ENCODE peak calls at places on chromosomes 12 and 14, in six cellular contexts. One of them, this sample, is unnamed.

GRCh38 chr14:54946500-54946899 is 43.9 kb upstream of the GCH1 start:
- DNase-seq in choroid plexus epithelial cell: no peak
- DNase-seq in tibial artery: no peak
- DNase-seq in H9: no peak
- DNase-seq in foreskin fibroblast: no peak
- DNase-seq in psoas muscle: no peak
- DNase-seq in this sample: no peak

GRCh38 chr14:70709726-70710382 is 68.1 kb downstream of the TTC9 start:
- DNase-seq in choroid plexus epithelial cell: no peak
- DNase-seq in tibial artery: no peak
- DNase-seq in H9: peak; percentile 41
- DNase-seq in foreskin fibroblast: no peak
- DNase-seq in psoas muscle: no peak
- DNase-seq in this sample: no peak

GRCh38 chr14:93114713-93115068 is 1.0 kb downstream of the ITPK1 start:
- DNase-seq in choroid plexus epithelial cell: no peak
- DNase-seq in tibial artery: no peak
- DNase-seq in H9: no peak
- DNase-seq in foreskin fibroblast: no peak
- DNase-seq in psoas muscle: peak; percentile 53
- DNase-seq in this sample: peak; percentile 29

GRCh38 chr12:70571705-70572269 is 65.4 kb downstream of the PTPRB start:
- DNase-seq in choroid plexus epithelial cell: no peak
- DNase-seq in tibial artery: no peak
- DNase-seq in H9: no peak
- DNase-seq in foreskin fibroblast: no peak
- DNase-seq in psoas muscle: no peak
- DNase-seq in this sample: no peak

GRCh38 chr12:58602179-58602578 is 318.1 kb downstream of the LRIG3 start:
- DNase-seq in choroid plexus epithelial cell: no peak
- DNase-seq in tibial artery: no peak
- DNase-seq in H9: no peak
- DNase-seq in foreskin fibroblast: no peak
- DNase-seq in psoas muscle: no peak
- DNase-seq in this sample: no peak

GRCh38 chr12:54579696-54580333 is 8.6 kb downstream of the PPP1R1A start:
- DNase-seq in choroid plexus epithelial cell: peak; percentile 82
- DNase-seq in tibial artery: peak; percentile 88
- DNase-seq in H9: peak; percentile 95
- DNase-seq in foreskin fibroblast: peak; percentile 64
- DNase-seq in psoas muscle: peak; percentile 91
- DNase-seq in this sample: peak; percentile 89

GRCh38 chr14:35339761-35340406 is 47.7 kb downstream of the PSMA6 start:
- DNase-seq in choroid plexus epithelial cell: no peak
- DNase-seq in tibial artery: no peak
- DNase-seq in H9: no peak
- DNase-seq in foreskin fibroblast: no peak
- DNase-seq in psoas muscle: peak; percentile 66
- DNase-seq in this sample: peak; percentile 42

GRCh38 chr14:92860097-92860496 is 62.9 kb upstream of the CHGA start:
- DNase-seq in choroid plexus epithelial cell: no peak
- DNase-seq in tibial artery: no peak
- DNase-seq in H9: no peak
- DNase-seq in foreskin fibroblast: no peak
- DNase-seq in psoas muscle: no peak
- DNase-seq in this sample: no peak

GRCh38 chr12:120981407-120981921 is 3.1 kb downstream of the HNF1A start:
- DNase-seq in choroid plexus epithelial cell: no peak
- DNase-seq in tibial artery: no peak
- DNase-seq in H9: no peak
- DNase-seq in foreskin fibroblast: no peak
- DNase-seq in psoas muscle: no peak
- DNase-seq in this sample: no peak

GRCh38 chr12:102023343-102023930 is 38.4 kb downstream of the WASHC3 start:
- DNase-seq in choroid plexus epithelial cell: peak; percentile 79
- DNase-seq in tibial artery: peak; percentile 29
- DNase-seq in H9: no peak
- DNase-seq in foreskin fibroblast: no peak
- DNase-seq in psoas muscle: no peak
- DNase-seq in this sample: no peak

GRCh38 chr12:108307006-108307405 is 32.1 kb downstream of the CMKLR1 start:
- DNase-seq in choroid plexus epithelial cell: peak; percentile 62
- DNase-seq in tibial artery: no peak
- DNase-seq in H9: no peak
- DNase-seq in foreskin fibroblast: peak; percentile 49
- DNase-seq in psoas muscle: no peak
- DNase-seq in this sample: no peak

GRCh38 chr12:46832084-46832704 is 6.4 kb upstream of the SLC38A4 start:
- DNase-seq in choroid plexus epithelial cell: no peak
- DNase-seq in tibial artery: no peak
- DNase-seq in H9: peak; percentile 89
- DNase-seq in foreskin fibroblast: no peak
- DNase-seq in psoas muscle: no peak
- DNase-seq in this sample: no peak

GRCh38 chr12:32679091-32679909 is at the start of gene DNM1L:
- DNase-seq in choroid plexus epithelial cell: peak; percentile 98
- DNase-seq in tibial artery: peak; percentile 92
- DNase-seq in H9: peak; percentile 99
- DNase-seq in foreskin fibroblast: peak; percentile 96
- DNase-seq in psoas muscle: peak; percentile 96
- DNase-seq in this sample: peak; percentile 95
- TF ChIP-seq CTCF in choroid plexus epithelial cell: no peak
- TF ChIP-seq CTCF in tibial artery: no peak
- TF ChIP-seq CTCF in H9: no peak
- TF ChIP-seq CTCF in foreskin fibroblast: no peak
- TF ChIP-seq CTCF in psoas muscle: peak; percentile 26
- TF ChIP-seq CTCF in this sample: no peak

GRCh38 chr14:100665518-100666032 is 61.1 kb upstream of the DLK1 start:
- DNase-seq in choroid plexus epithelial cell: no peak
- DNase-seq in tibial artery: no peak
- DNase-seq in H9: no peak
- DNase-seq in foreskin fibroblast: no peak
- DNase-seq in psoas muscle: peak; percentile 72
- DNase-seq in this sample: no peak

GRCh38 chr14:100664841-100665425 is 61.8 kb upstream of the DLK1 start:
- DNase-seq in choroid plexus epithelial cell: peak; percentile 58
- DNase-seq in tibial artery: no peak
- DNase-seq in H9: no peak
- DNase-seq in foreskin fibroblast: peak; percentile 70
- DNase-seq in psoas muscle: peak; percentile 85
- DNase-seq in this sample: no peak

GRCh38 chr14:100664234-100664633 is 62.5 kb upstream of the DLK1 start:
- DNase-seq in choroid plexus epithelial cell: no peak
- DNase-seq in tibial artery: no peak
- DNase-seq in H9: no peak
- DNase-seq in foreskin fibroblast: no peak
- DNase-seq in psoas muscle: no peak
- DNase-seq in this sample: no peak

GRCh38 chr14:100662850-100663527 is 63.7 kb upstream of the DLK1 start:
- DNase-seq in choroid plexus epithelial cell: peak; percentile 76
- DNase-seq in tibial artery: peak; percentile 40
- DNase-seq in H9: peak; percentile 72
- DNase-seq in foreskin fibroblast: no peak
- DNase-seq in psoas muscle: peak; percentile 78
- DNase-seq in this sample: peak; percentile 81

GRCh38 chr14:100663528-100664052 is 63.1 kb upstream of the DLK1 start:
- DNase-seq in choroid plexus epithelial cell: no peak
- DNase-seq in tibial artery: no peak
- DNase-seq in H9: no peak
- DNase-seq in foreskin fibroblast: no peak
- DNase-seq in psoas muscle: no peak
- DNase-seq in this sample: no peak
- TF ChIP-seq CTCF in choroid plexus epithelial cell: no peak
- TF ChIP-seq CTCF in tibial artery: no peak
- TF ChIP-seq CTCF in H9: peak; percentile 16
- TF ChIP-seq CTCF in foreskin fibroblast: no peak
- TF ChIP-seq CTCF in psoas muscle: no peak
- TF ChIP-seq CTCF in this sample: no peak

GRCh38 chr12:118543651-118544050 is 167.3 kb downstream of the SUDS3 start:
- DNase-seq in choroid plexus epithelial cell: no peak
- DNase-seq in tibial artery: no peak
- DNase-seq in H9: no peak
- DNase-seq in foreskin fibroblast: no peak
- DNase-seq in psoas muscle: no peak
- DNase-seq in this sample: no peak
- TF ChIP-seq CTCF in choroid plexus epithelial cell: no peak
- TF ChIP-seq CTCF in tibial artery: no peak
- TF ChIP-seq CTCF in H9: no peak
- TF ChIP-seq CTCF in foreskin fibroblast: no peak
- TF ChIP-seq CTCF in psoas muscle: no peak
- TF ChIP-seq CTCF in this sample: no peak

GRCh38 chr12:128543493-128543892 is 276.5 kb downstream of the TMEM132C start:
- DNase-seq in choroid plexus epithelial cell: no peak
- DNase-seq in tibial artery: no peak
- DNase-seq in H9: no peak
- DNase-seq in foreskin fibroblast: no peak
- DNase-seq in psoas muscle: no peak
- DNase-seq in this sample: no peak
- TF ChIP-seq CTCF in choroid plexus epithelial cell: no peak
- TF ChIP-seq CTCF in tibial artery: no peak
- TF ChIP-seq CTCF in H9: peak; percentile 49
- TF ChIP-seq CTCF in foreskin fibroblast: no peak
- TF ChIP-seq CTCF in psoas muscle: no peak
- TF ChIP-seq CTCF in this sample: no peak

GRCh38 chr12:2856051-2856450 is 788 bp downstream of the TEX52 start:
- DNase-seq in choroid plexus epithelial cell: no peak
- DNase-seq in tibial artery: no peak
- DNase-seq in H9: no peak
- DNase-seq in foreskin fibroblast: no peak
- DNase-seq in psoas muscle: no peak
- DNase-seq in this sample: no peak

GRCh38 chr12:2854669-2855453 is 2.0 kb downstream of the TEX52 start:
- DNase-seq in choroid plexus epithelial cell: no peak
- DNase-seq in tibial artery: no peak
- DNase-seq in H9: no peak
- DNase-seq in foreskin fibroblast: no peak
- DNase-seq in psoas muscle: no peak
- DNase-seq in this sample: no peak

GRCh38 chr12:2851931-2852330 is 4.9 kb downstream of the TEX52 start:
- DNase-seq in choroid plexus epithelial cell: no peak
- DNase-seq in tibial artery: no peak
- DNase-seq in H9: no peak
- DNase-seq in foreskin fibroblast: no peak
- DNase-seq in psoas muscle: no peak
- DNase-seq in this sample: no peak

GRCh38 chr12:2855546-2855945 is 1.3 kb downstream of the TEX52 start:
- DNase-seq in choroid plexus epithelial cell: no peak
- DNase-seq in tibial artery: no peak
- DNase-seq in H9: no peak
- DNase-seq in foreskin fibroblast: no peak
- DNase-seq in psoas muscle: no peak
- DNase-seq in this sample: no peak

GRCh38 chr12:2853626-2854025 is 3.2 kb downstream of the TEX52 start:
- DNase-seq in choroid plexus epithelial cell: peak; percentile 86
- DNase-seq in tibial artery: peak; percentile 76
- DNase-seq in H9: peak; percentile 96
- DNase-seq in foreskin fibroblast: peak; percentile 67
- DNase-seq in psoas muscle: peak; percentile 91
- DNase-seq in this sample: peak; percentile 53
- TF ChIP-seq CTCF in choroid plexus epithelial cell: peak; percentile 94
- TF ChIP-seq CTCF in tibial artery: peak; percentile 86
- TF ChIP-seq CTCF in H9: peak; percentile 96
- TF ChIP-seq CTCF in foreskin fibroblast: peak; percentile 92
- TF ChIP-seq CTCF in psoas muscle: peak; percentile 83
- TF ChIP-seq CTCF in this sample: peak; percentile 55